ENCODE peak calls at places on chromosomes 4 and X, in seven cellular contexts. G is HTR-8/SVneo, Q is foreskin melanocyte, P is Ammon's horn, S is ureter, A is GM19239, F is NCI-H187. L is an unnamed sample.

GRCh38 chr4:188106454-188106853 is 2.9 kb downstream of the TRIML2 start:
- DNase-seq in G (no peak), Q (no peak), P (no peak), S (no peak), A (no peak), F (no peak), L (no peak)

GRCh38 chrX:41921492-41922124 is 1.7 kb downstream of the CASK start:
- DNase-seq in G (no peak), Q (peak), P (peak), S (no peak), A (peak), F (no peak), L (peak)

GRCh38 chr4:83830138-83830537 is 294.2 kb downstream of the GPAT3 start:
- DNase-seq in G (no peak), Q (no peak), P (no peak), S (no peak), A (no peak), F (no peak), L (no peak)

GRCh38 chrX:12489341-12489740 is 301.9 kb upstream of the PRPS2 start:
- DNase-seq in G (no peak), Q (no peak), P (no peak), S (no peak), A (no peak), F (no peak), L (no peak)

GRCh38 chr4:55125087-55125721 is at the start of gene KDR:
- DNase-seq in G (peak), Q (peak), P (no peak), S (peak), A (no peak), F (no peak), L (peak)

GRCh38 chr4:72205831-72206230 is 174.0 kb downstream of the NPFFR2 start:
- DNase-seq in G (no peak), Q (no peak), P (no peak), S (no peak), A (no peak), F (no peak), L (no peak)

GRCh38 chrX:112857478-112857878 is 16.8 kb upstream of the AMOT start:
- DNase-seq in G (no peak), Q (no peak), P (no peak), S (no peak), A (no peak), F (no peak), L (no peak)

GRCh38 chr4:77576351-77576750 is 29.3 kb upstream of the CXCL13 start:
- DNase-seq in G (no peak), Q (no peak), P (no peak), S (no peak), A (no peak), F (no peak), L (no peak)

GRCh38 chr4:173169428-173170209 is 1.0 kb downstream of the GALNT7 start:
- DNase-seq in G (peak), Q (peak), P (peak), S (peak), A (peak), F (no peak), L (peak)

GRCh38 chr4:113781439-113782040 is 20.0 kb upstream of the CAMK2D start:
- DNase-seq in G (no peak), Q (peak), P (peak), S (no peak), A (peak), F (no peak), L (no peak)

GRCh38 chr4:84750260-84750955 is 167.5 kb downstream of the CDS1 start:
- DNase-seq in G (peak), Q (peak), P (peak), S (no peak), A (peak), F (peak), L (peak)

GRCh38 chr4:108193891-108194672 is 25.4 kb upstream of the LEF1 start:
- DNase-seq in G (no peak), Q (no peak), P (no peak), S (no peak), A (no peak), F (no peak), L (no peak)

GRCh38 chr4:103429283-103429682 is 231.1 kb upstream of the CENPE start:
- DNase-seq in G (no peak), Q (no peak), P (no peak), S (no peak), A (no peak), F (no peak), L (no peak)

GRCh38 chr4:138901177-138901576 is 114.4 kb upstream of the NOCT start:
- DNase-seq in G (no peak), Q (no peak), P (no peak), S (no peak), A (no peak), F (no peak), L (no peak)

GRCh38 chr4:36310793-36311192 is 29.4 kb downstream of the DTHD1 start:
- DNase-seq in G (no peak), Q (no peak), P (peak), S (no peak), A (no peak), F (no peak), L (peak)

GRCh38 chr4:41384992-41385391 is 128.3 kb downstream of the UCHL1 start:
- DNase-seq in G (no peak), Q (no peak), P (peak), S (peak), A (no peak), F (no peak), L (no peak)

GRCh38 chr4:48296330-48296729 is 26.7 kb upstream of the TEC start:
- DNase-seq in G (no peak), Q (no peak), P (no peak), S (no peak), A (peak), F (no peak), L (no peak)

GRCh38 chr4:77617203-77617602 is 11.6 kb downstream of the CXCL13 start:
- DNase-seq in G (no peak), Q (no peak), P (no peak), S (no peak), A (no peak), F (no peak), L (no peak)

GRCh38 chr4:154471924-154472323 is 19.7 kb downstream of the DCHS2 start:
- DNase-seq in G (no peak), Q (no peak), P (no peak), S (no peak), A (peak), F (no peak), L (no peak)

GRCh38 chr4:145679520-145679919 is 426 bp upstream of the C4orf51 start:
- DNase-seq in G (peak), Q (no peak), P (peak), S (peak), A (no peak), F (peak), L (peak)

GRCh38 chr4:77072195-77072753 is 3.5 kb downstream of the CCNI start:
- DNase-seq in G (no peak), Q (no peak), P (no peak), S (no peak), A (no peak), F (no peak), L (no peak)

GRCh38 chrX:100090931-100091330 is 319.1 kb downstream of the PCDH19 start:
- DNase-seq in G (no peak), Q (no peak), P (no peak), S (no peak), A (no peak), F (no peak), L (no peak)

GRCh38 chrX:150692837-150693781 is at the start of gene MTMR1:
- DNase-seq in G (no peak), Q (no peak), P (no peak), S (no peak), A (peak), F (no peak), L (no peak)

GRCh38 chr4:17027495-17027894 is 129.1 kb upstream of the LDB2 start:
- DNase-seq in G (peak), Q (peak), P (peak), S (no peak), A (no peak), F (no peak), L (no peak)

GRCh38 chr4:165454426-165454825 is 75.6 kb downstream of the CPE start:
- DNase-seq in G (no peak), Q (no peak), P (no peak), S (no peak), A (no peak), F (no peak), L (no peak)

GRCh38 chr4:140335076-140335475 is 38.4 kb upstream of the SCOC start:
- DNase-seq in G (no peak), Q (no peak), P (no peak), S (no peak), A (no peak), F (no peak), L (no peak)

GRCh38 chrX:131841496-131842410 is 181.3 kb upstream of the STK26 start:
- DNase-seq in G (peak), Q (peak), P (peak), S (peak), A (no peak), F (no peak), L (peak)

GRCh38 chr4:67713531-67714247 is 12.7 kb upstream of the UBA6 start:
- DNase-seq in G (no peak), Q (no peak), P (no peak), S (no peak), A (no peak), F (no peak), L (no peak)

GRCh38 chrX:134693644-134694043 is 35.4 kb upstream of the PLAC1 start:
- DNase-seq in G (no peak), Q (no peak), P (no peak), S (no peak), A (no peak), F (no peak), L (no peak)

GRCh38 chr4:170305627-170306026 is 215.9 kb upstream of the AADAT start:
- DNase-seq in G (no peak), Q (no peak), P (no peak), S (no peak), A (no peak), F (no peak), L (no peak)

GRCh38 chr4:52914051-52914605 is 52.0 kb downstream of the RASL11B start:
- DNase-seq in G (no peak), Q (no peak), P (no peak), S (no peak), A (no peak), F (no peak), L (no peak)

GRCh38 chr4:15240764-15241163 is 187.1 kb upstream of the C1QTNF7 start:
- DNase-seq in G (no peak), Q (no peak), P (no peak), S (no peak), A (no peak), F (no peak), L (no peak)

GRCh38 chr4:40046311-40046980 is 10.2 kb upstream of the N4BP2 start:
- DNase-seq in G (peak), Q (no peak), P (no peak), S (no peak), A (no peak), F (no peak), L (no peak)